ENCODE peak calls at places on chromosomes 4 and X, in seven cellular contexts. S is GM23338, L is A549, B is GM12878, X is neural progenitor cell, A is Karpas-422, Q is neuronal stem cell. H is an unnamed sample.

GRCh38 chr4:24736066-24736465 is 59.3 kb upstream of the SOD3 start:
- DNase-seq in S (peak), L (no peak), B (no peak), X (peak), A (peak), Q (no peak), H (peak)

GRCh38 chrX:134908235-134908834 is 82.5 kb upstream of the SMIM10 start:
- DNase-seq in S (no peak), L (no peak), B (no peak), X (no peak), A (peak), Q (no peak), H (no peak)

GRCh38 chr4:168725935-168726334 is 229.1 kb downstream of the PALLD start:
- DNase-seq in S (no peak), L (no peak), B (no peak), X (no peak), A (no peak), Q (no peak), H (no peak)

GRCh38 chrX:119880076-119880475 is 8.4 kb downstream of the NDUFA1 start:
- DNase-seq in S (no peak), L (no peak), B (no peak), X (no peak), A (peak), Q (no peak), H (no peak)

GRCh38 chr4:55654131-55654530 is 18.0 kb upstream of the NMU start:
- DNase-seq in S (no peak), L (no peak), B (no peak), X (no peak), A (no peak), Q (no peak), H (no peak)

GRCh38 chr4:173991321-173991720 is 292.1 kb downstream of the FBXO8 start:
- DNase-seq in S (no peak), L (no peak), B (no peak), X (no peak), A (no peak), Q (no peak), H (no peak)

GRCh38 chr4:121307441-121308327 is 73.1 kb downstream of the QRFPR start:
- DNase-seq in S (peak), L (peak), B (peak), X (peak), A (peak), Q (peak), H (peak)

GRCh38 chr4:170271723-170272122 is 182.0 kb upstream of the AADAT start:
- DNase-seq in S (no peak), L (no peak), B (no peak), X (no peak), A (no peak), Q (no peak), H (no peak)

GRCh38 chr4:150743564-150744342 is 161.8 kb downstream of the MAB21L2 start:
- DNase-seq in S (no peak), L (no peak), B (peak), X (no peak), A (no peak), Q (no peak), H (no peak)

GRCh38 chr4:2662598-2662997 is 93.5 kb downstream of the TNIP2 start:
- DNase-seq in S (no peak), L (no peak), B (no peak), X (no peak), A (no peak), Q (no peak), H (no peak)

GRCh38 chr4:82770607-82771006 is 28.0 kb downstream of the SCD5 start:
- DNase-seq in S (no peak), L (no peak), B (no peak), X (no peak), A (peak), Q (no peak), H (no peak)

GRCh38 chr4:173448103-173448502 is 49.2 kb upstream of the SCRG1 start:
- DNase-seq in S (no peak), L (no peak), B (no peak), X (no peak), A (no peak), Q (no peak), H (no peak)

GRCh38 chr4:109589605-109590004 is 29.6 kb downstream of the MCUB start:
- DNase-seq in S (no peak), L (no peak), B (no peak), X (no peak), A (no peak), Q (no peak), H (no peak)

GRCh38 chrX:154321624-154322023 is 26.0 kb downstream of the TKTL1 start:
- DNase-seq in S (no peak), L (no peak), B (no peak), X (no peak), A (no peak), Q (no peak), H (no peak)

GRCh38 chrX:96763608-96764007 is 79.0 kb downstream of the DIAPH2 start:
- DNase-seq in S (no peak), L (no peak), B (no peak), X (no peak), A (no peak), Q (no peak), H (no peak)

GRCh38 chr4:2797545-2798305 is 4.8 kb downstream of the SH3BP2 start:
- DNase-seq in S (no peak), L (no peak), B (no peak), X (peak), A (no peak), Q (no peak), H (no peak)

GRCh38 chrX:13120017-13120416 is 75.6 kb upstream of the FAM9C start:
- DNase-seq in S (no peak), L (no peak), B (no peak), X (peak), A (no peak), Q (no peak), H (no peak)

GRCh38 chr4:97500423-97500822 is 642.9 kb downstream of the STPG2 start:
- DNase-seq in S (no peak), L (no peak), B (peak), X (no peak), A (no peak), Q (no peak), H (no peak)

DNA sequence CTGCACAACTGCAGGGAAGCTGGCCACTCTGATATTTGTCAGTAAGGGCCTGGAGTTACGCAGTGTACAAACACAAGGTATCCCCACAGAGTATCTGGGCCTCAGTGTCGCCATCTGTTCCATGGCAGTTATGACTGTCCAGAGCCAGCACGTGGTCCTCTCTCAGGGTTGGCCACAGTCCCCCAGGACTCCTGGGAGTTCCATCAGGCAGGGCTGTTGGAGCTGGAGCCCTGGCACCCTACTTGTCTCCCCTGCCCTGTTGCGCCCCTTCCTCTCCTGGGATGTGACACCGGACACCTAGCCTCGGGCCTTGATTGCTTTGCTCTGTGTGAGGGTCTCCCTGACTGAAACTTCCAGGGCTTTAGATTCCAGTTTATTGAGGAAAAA is 8.4 kb downstream of the HTRA3 start:
- DNase-seq in S (no peak), L (no peak), B (no peak), X (no peak), A (no peak), Q (no peak), H (no peak)
- H3K4me2 ChIP-seq in S (no peak), L (peak), B (no peak), X (no peak), A (no peak), Q (no peak), H (peak)

GRCh38 chr4:61177361-61177760 is 22.8 kb upstream of the ADGRL3 start:
- DNase-seq in S (no peak), L (no peak), B (no peak), X (no peak), A (no peak), Q (no peak), H (no peak)

GRCh38 chr4:61175495-61175894 is 24.6 kb upstream of the ADGRL3 start:
- DNase-seq in S (no peak), L (no peak), B (no peak), X (no peak), A (no peak), Q (no peak), H (no peak)

GRCh38 chr4:61173799-61174198 is 26.3 kb upstream of the ADGRL3 start:
- DNase-seq in S (no peak), L (no peak), B (no peak), X (no peak), A (no peak), Q (no peak), H (no peak)
- H3K4me2 ChIP-seq in S (no peak), L (no peak), B (no peak), X (no peak), A (no peak), Q (no peak), H (no peak)

GRCh38 chr4:184731056-184731455 is 2.8 kb downstream of the CENPU start:
- DNase-seq in S (no peak), L (no peak), B (no peak), X (peak), A (no peak), Q (no peak), H (no peak)

GRCh38 chr4:184732126-184732525 is 1.8 kb downstream of the CENPU start:
- DNase-seq in S (no peak), L (no peak), B (no peak), X (no peak), A (no peak), Q (no peak), H (no peak)

GRCh38 chr4:184733654-184734524 is at the start of gene CENPU:
- DNase-seq in S (peak), L (peak), B (peak), X (peak), A (peak), Q (peak), H (peak)

GRCh38 chr4:184727430-184727829 is 6.5 kb downstream of the CENPU start:
- DNase-seq in S (no peak), L (no peak), B (no peak), X (no peak), A (no peak), Q (no peak), H (no peak)

DNA sequence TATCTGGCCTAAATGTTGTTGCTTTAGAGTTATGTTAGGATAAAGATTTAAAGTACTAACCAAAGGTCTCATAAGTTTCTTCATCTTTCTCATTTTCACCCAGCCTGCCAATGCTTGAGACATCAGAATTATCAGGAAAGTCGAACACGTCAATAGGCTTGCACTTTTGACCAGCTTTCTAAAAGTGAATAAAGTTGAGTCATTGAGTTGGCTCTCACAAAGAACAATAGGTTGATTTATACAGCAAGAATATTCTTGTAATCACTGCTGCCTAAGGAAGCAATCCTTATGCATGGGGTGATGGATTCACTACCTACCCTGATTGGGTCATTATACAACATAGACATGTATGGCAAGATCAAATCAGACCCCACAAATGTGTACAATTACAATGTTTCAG is 5.0 kb downstream of the CENPU start:
- DNase-seq in S (no peak), L (no peak), B (no peak), X (no peak), A (no peak), Q (no peak), H (no peak)
- H3K4me2 ChIP-seq in S (no peak), L (no peak), B (no peak), X (no peak), A (no peak), Q (no peak), H (no peak)

GRCh38 chrX:22952011-22952410 is 47.7 kb upstream of the DDX53 start:
- DNase-seq in S (peak), L (no peak), B (no peak), X (no peak), A (no peak), Q (no peak), H (no peak)

GRCh38 chrX:22944945-22945344 is 54.8 kb upstream of the DDX53 start:
- DNase-seq in S (no peak), L (no peak), B (no peak), X (no peak), A (no peak), Q (no peak), H (no peak)

DNA sequence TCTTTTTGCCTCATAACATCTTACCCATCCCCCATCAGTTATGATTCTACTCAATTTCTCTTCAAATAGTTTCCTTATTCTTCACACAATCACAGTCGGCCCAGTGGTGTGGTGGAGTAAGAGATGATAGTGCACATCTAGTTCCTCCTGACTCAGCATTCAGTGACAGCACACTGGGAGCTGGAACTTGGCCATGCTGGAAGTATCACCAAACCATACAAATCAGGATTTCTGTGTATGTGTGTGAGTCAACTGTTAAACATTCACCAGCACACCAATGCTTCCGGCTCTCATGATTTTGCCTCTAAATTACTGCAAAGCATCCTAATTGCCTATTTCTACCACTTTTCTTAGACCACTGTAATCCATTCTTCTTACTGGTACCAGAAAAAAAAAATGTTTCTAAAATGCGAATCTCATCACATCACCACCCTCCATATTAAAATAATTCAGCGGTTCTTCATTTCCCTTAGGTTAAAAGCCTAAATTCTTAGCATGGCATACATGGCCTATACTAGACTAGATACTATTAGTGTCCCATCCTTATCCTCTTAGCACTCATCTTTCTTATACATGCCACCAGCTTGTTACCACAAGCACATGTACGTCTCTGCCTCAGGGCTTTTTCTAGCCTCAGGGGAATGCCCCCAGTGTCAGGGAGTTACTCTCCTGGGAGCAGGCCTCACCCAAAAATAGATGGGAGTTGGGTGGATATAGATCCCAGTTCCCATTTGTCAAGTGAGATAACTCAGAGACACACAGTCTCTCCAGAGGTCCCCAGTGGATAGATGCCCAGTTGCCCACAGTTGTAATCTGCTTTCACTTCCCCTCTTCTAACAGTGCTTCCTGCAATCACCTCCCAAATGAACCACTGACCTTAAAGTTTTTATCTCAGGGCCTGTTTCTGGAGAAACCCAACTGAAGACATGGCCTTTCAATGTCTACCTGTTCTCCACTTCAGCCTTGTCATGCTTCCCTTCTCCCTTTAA is 49.2 kb upstream of the DDX53 start:
- DNase-seq in S (no peak), L (no peak), B (no peak), X (no peak), A (no peak), Q (no peak), H (no peak)
- H3K4me2 ChIP-seq in S (no peak), L (no peak), B (no peak), X (no peak), A (no peak), Q (no peak), H (no peak)

GRCh38 chrX:65595460-65595876 is 60.9 kb upstream of the LAS1L start:
- DNase-seq in S (peak), L (peak), B (peak), X (peak), A (peak), Q (peak), H (peak)
- H3K4me2 ChIP-seq in S (peak), L (peak), B (peak), X (no peak), A (peak), Q (no peak), H (peak)

GRCh38 chr4:99809326-99809725 is 7.3 kb upstream of the DAPP1 start:
- DNase-seq in S (no peak), L (no peak), B (no peak), X (no peak), A (peak), Q (no peak), H (no peak)
- H3K4me2 ChIP-seq in S (no peak), L (no peak), B (no peak), X (no peak), A (peak), Q (no peak), H (no peak)

GRCh38 chr4:61210186-61210939 is 10.2 kb downstream of the ADGRL3 start:
- DNase-seq in S (peak), L (no peak), B (no peak), X (peak), A (no peak), Q (peak), H (no peak)
- H3K4me2 ChIP-seq in S (peak), L (no peak), B (no peak), X (peak), A (no peak), Q (no peak), H (no peak)

GRCh38 chr4:184792950-184793555 is 32.7 kb downstream of the ACSL1 start:
- DNase-seq in S (no peak), L (no peak), B (no peak), X (no peak), A (no peak), Q (no peak), H (peak)

GRCh38 chr4:184795214-184795844 is 30.4 kb downstream of the ACSL1 start:
- DNase-seq in S (no peak), L (no peak), B (no peak), X (no peak), A (no peak), Q (no peak), H (no peak)

GRCh38 chr4:184793735-184794355 is 31.9 kb downstream of the ACSL1 start:
- DNase-seq in S (no peak), L (no peak), B (no peak), X (no peak), A (no peak), Q (no peak), H (no peak)

GRCh38 chr4:184794470-184794869 is 31.3 kb downstream of the ACSL1 start:
- DNase-seq in S (no peak), L (no peak), B (no peak), X (no peak), A (no peak), Q (no peak), H (no peak)

GRCh38 chr4:184792334-184792733 is 33.4 kb downstream of the ACSL1 start:
- DNase-seq in S (no peak), L (no peak), B (no peak), X (no peak), A (no peak), Q (no peak), H (no peak)
- H3K4me2 ChIP-seq in S (no peak), L (peak), B (no peak), X (no peak), A (no peak), Q (no peak), H (peak)

DNA sequence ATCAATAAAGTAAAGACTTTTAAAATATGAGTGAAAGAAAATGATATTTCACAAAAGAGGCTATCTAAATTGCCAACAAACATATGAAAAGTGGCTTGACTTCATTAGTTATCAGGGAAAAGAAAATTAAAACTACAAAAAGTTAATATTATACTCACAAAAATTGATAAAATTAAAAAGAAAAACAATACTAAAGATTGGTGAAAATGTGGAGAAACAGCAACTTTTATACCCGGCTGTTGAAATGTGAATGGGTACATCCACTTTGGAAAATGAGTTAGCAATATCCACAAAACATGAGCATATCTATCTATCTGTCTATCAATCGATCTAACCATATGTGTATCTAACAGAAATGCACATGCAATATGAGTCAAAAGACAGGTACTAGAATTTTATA is 122.3 kb downstream of the ANAPC10 start:
- DNase-seq in S (no peak), L (no peak), B (no peak), X (no peak), A (no peak), Q (no peak), H (no peak)
- H3K4me2 ChIP-seq in S (no peak), L (no peak), B (no peak), X (no peak), A (no peak), Q (no peak), H (no peak)

GRCh38 chr4:10733486-10733885 is 48.9 kb upstream of the CLNK start:
- DNase-seq in S (no peak), L (no peak), B (no peak), X (no peak), A (no peak), Q (no peak), H (no peak)

GRCh38 chr4:10731690-10732089 is 47.1 kb upstream of the CLNK start:
- DNase-seq in S (no peak), L (no peak), B (no peak), X (no peak), A (no peak), Q (no peak), H (no peak)

GRCh38 chr4:10732235-10732975 is 47.8 kb upstream of the CLNK start:
- DNase-seq in S (no peak), L (no peak), B (peak), X (no peak), A (no peak), Q (no peak), H (no peak)

GRCh38 chr4:10734697-10735096 is 50.1 kb upstream of the CLNK start:
- DNase-seq in S (no peak), L (no peak), B (no peak), X (no peak), A (no peak), Q (no peak), H (no peak)

DNA sequence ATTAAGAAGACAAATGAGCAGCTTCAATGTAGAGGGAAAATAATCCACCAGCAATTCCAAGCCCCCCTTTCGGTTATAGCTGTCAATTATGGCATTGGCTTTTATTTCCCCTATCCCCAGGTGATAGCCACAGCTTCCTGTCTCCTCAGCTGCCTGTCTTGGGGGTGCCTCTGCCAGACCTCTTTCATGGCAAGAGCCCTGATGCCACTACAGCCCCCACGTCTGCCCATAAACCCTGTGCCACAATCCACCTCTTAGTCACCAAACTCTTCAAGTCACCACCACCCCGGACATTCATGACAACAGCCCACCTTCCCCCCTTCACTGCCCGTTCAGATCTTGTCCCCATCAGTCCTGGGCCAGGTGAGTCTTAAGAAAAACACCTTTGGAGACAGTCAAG is 48.4 kb upstream of the CLNK start:
- DNase-seq in S (no peak), L (no peak), B (no peak), X (no peak), A (no peak), Q (no peak), H (no peak)
- H3K4me2 ChIP-seq in S (no peak), L (no peak), B (peak), X (no peak), A (no peak), Q (no peak), H (no peak)

H was measured in HCT116.